ENCODE peak calls at places on chromosomes 16 and 17, in ten cellular contexts. S, Z, O, W, M, Y, D, V, K and E are unnamed samples.

GRCh38 chr17:80069886-80070177 is 31.5 kb upstream of the GAA start:
- DNase-seq in S (no peak), Z (no peak), O (no peak), W (no peak), M (no peak), Y (no peak), D (no peak), V (no peak), K (no peak), E (no peak)

GRCh38 chr17:76791053-76791980 is 53.4 kb downstream of the MFSD11 start:
- DNase-seq in S (peak), Z (peak), O (no peak), W (no peak), M (peak), Y (peak), D (no peak), V (peak), K (peak), E (no peak)

GRCh38 chr17:53543363-53543927 is 279.3 kb upstream of the KIF2B start:
- DNase-seq in S (no peak), Z (no peak), O (no peak), W (no peak), M (no peak), Y (no peak), D (no peak), V (no peak), K (no peak), E (no peak)

GRCh38 chr16:85284138-85284897 is 172.0 kb upstream of the CIBAR2 start:
- DNase-seq in S (no peak), Z (no peak), O (peak), W (no peak), M (no peak), Y (no peak), D (no peak), V (no peak), K (peak), E (peak)

GRCh38 chr16:67542464-67542863 is 13.8 kb downstream of the RIPOR1 start:
- DNase-seq in S (no peak), Z (peak), O (no peak), W (peak), M (peak), Y (peak), D (no peak), V (peak), K (no peak), E (peak)

GRCh38 chr16:11088432-11088794 is 144.0 kb downstream of the CLEC16A start:
- DNase-seq in S (no peak), Z (no peak), O (no peak), W (no peak), M (no peak), Y (no peak), D (no peak), V (no peak), K (no peak), E (no peak)

GRCh38 chr17:19785854-19786253 is 37.8 kb upstream of the ALDH3A1 start:
- DNase-seq in S (no peak), Z (no peak), O (no peak), W (no peak), M (no peak), Y (no peak), D (no peak), V (no peak), K (no peak), E (peak)

GRCh38 chr17:9890124-9890523 is 14.9 kb downstream of the RCVRN start:
- DNase-seq in S (no peak), Z (peak), O (peak), W (peak), M (peak), Y (peak), D (no peak), V (no peak), K (no peak), E (peak)

GRCh38 chr16:10941127-10941933 is 938 bp downstream of the DEXI start:
- DNase-seq in S (peak), Z (no peak), O (peak), W (no peak), M (peak), Y (no peak), D (no peak), V (no peak), K (no peak), E (no peak)

GRCh38 chr16:64012166-64012565 is 1109.7 kb downstream of the CDH11 start:
- DNase-seq in S (no peak), Z (no peak), O (no peak), W (no peak), M (no peak), Y (no peak), D (no peak), V (no peak), K (peak), E (no peak)

GRCh38 chr16:86016201-86016965 is 117.4 kb downstream of the IRF8 start:
- DNase-seq in S (no peak), Z (peak), O (peak), W (peak), M (peak), Y (peak), D (peak), V (peak), K (peak), E (peak)

GRCh38 chr17:19303367-19303776 is 59.2 kb downstream of the B9D1 start:
- DNase-seq in S (no peak), Z (no peak), O (no peak), W (no peak), M (no peak), Y (no peak), D (no peak), V (no peak), K (no peak), E (no peak)

GRCh38 chr16:82456683-82457082 is 170.1 kb upstream of the CDH13 start:
- DNase-seq in S (no peak), Z (peak), O (peak), W (peak), M (peak), Y (peak), D (peak), V (peak), K (peak), E (peak)

GRCh38 chr16:3004319-3004718 is 8.4 kb upstream of the CLDN9 start:
- DNase-seq in S (no peak), Z (no peak), O (peak), W (no peak), M (peak), Y (no peak), D (no peak), V (no peak), K (no peak), E (no peak)

GRCh38 chr16:72532896-72533295 is 360.9 kb upstream of the PMFBP1 start:
- DNase-seq in S (no peak), Z (no peak), O (no peak), W (peak), M (no peak), Y (no peak), D (no peak), V (no peak), K (no peak), E (no peak)

GRCh38 chr17:31096106-31096436 is 1.3 kb downstream of the NF1 start:
- DNase-seq in S (no peak), Z (no peak), O (no peak), W (peak), M (no peak), Y (no peak), D (no peak), V (peak), K (peak), E (no peak)

GRCh38 chr16:58348986-58349385 is 43.3 kb upstream of the GINS3 start:
- DNase-seq in S (no peak), Z (no peak), O (no peak), W (no peak), M (no peak), Y (no peak), D (no peak), V (peak), K (no peak), E (peak)

GRCh38 chr16:71230122-71230845 is at the start of gene HYDIN:
- DNase-seq in S (peak), Z (no peak), O (peak), W (peak), M (peak), Y (peak), D (peak), V (no peak), K (peak), E (no peak)

GRCh38 chr16:27405546-27406451 is 3.8 kb downstream of the IL21R start:
- DNase-seq in S (no peak), Z (no peak), O (no peak), W (no peak), M (no peak), Y (no peak), D (no peak), V (no peak), K (no peak), E (no peak)

GRCh38 chr17:42720996-42721583 is 23.8 kb downstream of the EZH1 start:
- DNase-seq in S (no peak), Z (peak), O (no peak), W (peak), M (peak), Y (peak), D (peak), V (peak), K (peak), E (peak)

GRCh38 chr17:73566905-73567782 is 77.1 kb downstream of the SDK2 start:
- DNase-seq in S (no peak), Z (no peak), O (no peak), W (peak), M (no peak), Y (no peak), D (no peak), V (no peak), K (no peak), E (no peak)

GRCh38 chr16:81163671-81164070 is 67.5 kb upstream of the GCSH start:
- DNase-seq in S (no peak), Z (no peak), O (no peak), W (no peak), M (no peak), Y (no peak), D (no peak), V (no peak), K (no peak), E (no peak)

GRCh38 chr17:44595216-44595775 is 38.0 kb downstream of the FZD2 start:
- DNase-seq in S (no peak), Z (no peak), O (no peak), W (no peak), M (no peak), Y (no peak), D (no peak), V (no peak), K (no peak), E (no peak)

GRCh38 chr17:7119314-7119713 is 4.7 kb upstream of the ASGR2 start:
- DNase-seq in S (no peak), Z (no peak), O (no peak), W (no peak), M (no peak), Y (no peak), D (no peak), V (no peak), K (no peak), E (peak)

GRCh38 chr16:28925386-28926228 is 569 bp upstream of the RABEP2 start:
- DNase-seq in S (no peak), Z (peak), O (peak), W (no peak), M (peak), Y (peak), D (peak), V (peak), K (peak), E (peak)

GRCh38 chr16:12661656-12662172 is 142.0 kb downstream of the CPPED1 start:
- DNase-seq in S (no peak), Z (no peak), O (no peak), W (peak), M (peak), Y (no peak), D (peak), V (no peak), K (no peak), E (peak)

GRCh38 chr17:20266806-20267458 is 200.4 kb downstream of the LGALS9B start:
- DNase-seq in S (no peak), Z (no peak), O (no peak), W (no peak), M (peak), Y (peak), D (no peak), V (no peak), K (no peak), E (no peak)

GRCh38 chr16:61544165-61544564 is 492.1 kb downstream of the CDH8 start:
- DNase-seq in S (no peak), Z (no peak), O (no peak), W (peak), M (no peak), Y (no peak), D (no peak), V (peak), K (no peak), E (no peak)

GRCh38 chr16:59021751-59022150 is 287.6 kb upstream of the GOT2 start:
- DNase-seq in S (no peak), Z (no peak), O (no peak), W (no peak), M (peak), Y (no peak), D (no peak), V (peak), K (no peak), E (no peak)

GRCh38 chr16:35743101-35743692 is 2283.8 kb downstream of the TP53TG3F start:
- DNase-seq in S (no peak), Z (no peak), O (no peak), W (no peak), M (no peak), Y (no peak), D (no peak), V (no peak), K (no peak), E (no peak)

GRCh38 chr16:85329059-85329812 is 217.0 kb upstream of the CIBAR2 start:
- DNase-seq in S (no peak), Z (no peak), O (no peak), W (no peak), M (no peak), Y (peak), D (no peak), V (no peak), K (no peak), E (peak)

GRCh38 chr17:80991645-80992076 is at the start of gene CHMP6:
- DNase-seq in S (peak), Z (peak), O (peak), W (peak), M (peak), Y (peak), D (peak), V (peak), K (peak), E (peak)

GRCh38 chr17:32958418-32958817 is 30.5 kb downstream of the TMEM98 start:
- DNase-seq in S (no peak), Z (no peak), O (no peak), W (no peak), M (no peak), Y (no peak), D (no peak), V (no peak), K (no peak), E (no peak)

GRCh38 chr17:34865696-34866095 is 95.6 kb downstream of the CCT6B start:
- DNase-seq in S (no peak), Z (no peak), O (no peak), W (no peak), M (no peak), Y (no peak), D (no peak), V (no peak), K (no peak), E (no peak)

GRCh38 chr17:46212634-46213435 is 19.6 kb upstream of the KANSL1 start:
- DNase-seq in S (peak), Z (peak), O (peak), W (peak), M (peak), Y (peak), D (peak), V (peak), K (peak), E (peak)

GRCh38 chr16:31093132-31093703 is 1.4 kb downstream of the VKORC1 start:
- DNase-seq in S (no peak), Z (no peak), O (peak), W (peak), M (peak), Y (no peak), D (no peak), V (peak), K (peak), E (peak)